ENCODE peak calls at places on chromosomes 4 and X, in four cellular contexts. One of them, this sample, is unnamed.

GRCh38 chrX:125202486-125203378 is 116.9 kb upstream of the TEX13C start:
- DNase-seq in GM12878: no peak
- DNase-seq in H1: peak
- DNase-seq in HepG2: no peak
- DNase-seq in this sample: no peak

GRCh38 chr4:90028460-90028859 is 98.7 kb upstream of the CCSER1 start:
- DNase-seq in HepG2: no peak
- DNase-seq in GM12878: no peak
- DNase-seq in H1: no peak
- DNase-seq in this sample: no peak

GRCh38 chr4:23613782-23614181 is 276.1 kb downstream of the PPARGC1A start:
- DNase-seq in HepG2: no peak
- DNase-seq in H1: no peak
- DNase-seq in GM12878: no peak
- DNase-seq in this sample: no peak

GRCh38 chr4:71261633-71262121 is 77.1 kb upstream of the SLC4A4 start:
- DNase-seq in GM12878: peak
- DNase-seq in H1: no peak
- DNase-seq in HepG2: no peak
- DNase-seq in this sample: no peak

GRCh38 chr4:8705161-8706145 is 112.9 kb downstream of the CPZ start:
- DNase-seq in HepG2: no peak
- DNase-seq in H1: peak
- DNase-seq in GM12878: no peak
- DNase-seq in this sample: peak

GRCh38 chrX:22686138-22686541 is 313.6 kb upstream of the DDX53 start:
- DNase-seq in HepG2: no peak
- DNase-seq in H1: no peak
- DNase-seq in GM12878: no peak
- DNase-seq in this sample: no peak

GRCh38 chr4:94877973-94878372 is 120.2 kb downstream of the BMPR1B start:
- DNase-seq in H1: no peak
- DNase-seq in HepG2: no peak
- DNase-seq in GM12878: no peak
- DNase-seq in this sample: no peak

GRCh38 chrX:44506688-44507087 is 36.0 kb downstream of the FUNDC1 start:
- DNase-seq in GM12878: no peak
- DNase-seq in HepG2: no peak
- DNase-seq in H1: no peak
- DNase-seq in this sample: peak

GRCh38 chr4:166421556-166422156 is 548.6 kb downstream of the TLL1 start:
- DNase-seq in GM12878: no peak
- DNase-seq in HepG2: no peak
- DNase-seq in H1: no peak
- DNase-seq in this sample: no peak

GRCh38 chr4:169268951-169269781 is 1.6 kb downstream of the SH3RF1 start:
- DNase-seq in H1: peak
- DNase-seq in HepG2: peak
- DNase-seq in GM12878: no peak
- DNase-seq in this sample: no peak

GRCh38 chrX:12891915-12892506 is 14.4 kb upstream of the TLR8 start:
- DNase-seq in HepG2: no peak
- DNase-seq in GM12878: peak
- DNase-seq in H1: no peak
- DNase-seq in this sample: no peak

GRCh38 chr4:7371122-7371941 is 63.4 kb downstream of the PSAPL1 start:
- DNase-seq in HepG2: no peak
- DNase-seq in GM12878: no peak
- DNase-seq in H1: no peak
- DNase-seq in this sample: no peak

GRCh38 chrX:48278958-48279357 is 23.8 kb downstream of the SSX1 start:
- DNase-seq in H1: no peak
- DNase-seq in HepG2: peak
- DNase-seq in GM12878: no peak
- DNase-seq in this sample: peak

GRCh38 chr4:109649872-109650271 is 53.4 kb downstream of the CASP6 start:
- DNase-seq in GM12878: peak
- DNase-seq in H1: no peak
- DNase-seq in HepG2: no peak
- DNase-seq in this sample: no peak

GRCh38 chrX:72409993-72410392 is 104.3 kb upstream of the CITED1 start:
- DNase-seq in H1: no peak
- DNase-seq in GM12878: no peak
- DNase-seq in HepG2: no peak
- DNase-seq in this sample: no peak

GRCh38 chr4:94451051-94451404 is 714 bp upstream of the PDLIM5 start:
- DNase-seq in HepG2: no peak
- DNase-seq in GM12878: no peak
- DNase-seq in H1: no peak
- DNase-seq in this sample: no peak

GRCh38 chr4:152408514-152409327 is 127.2 kb downstream of the FBXW7 start:
- DNase-seq in HepG2: peak
- DNase-seq in H1: no peak
- DNase-seq in GM12878: no peak
- DNase-seq in this sample: no peak

GRCh38 chrX:48958635-48959094 is 1.3 kb upstream of the OTUD5 start:
- DNase-seq in H1: peak
- DNase-seq in GM12878: no peak
- DNase-seq in HepG2: peak
- DNase-seq in this sample: no peak

GRCh38 chrX:99461223-99461622 is 948.9 kb downstream of the PCDH19 start:
- DNase-seq in HepG2: no peak
- DNase-seq in GM12878: no peak
- DNase-seq in H1: no peak
- DNase-seq in this sample: no peak

GRCh38 chr4:53205970-53206369 is 159.9 kb downstream of the SCFD2 start:
- DNase-seq in HepG2: no peak
- DNase-seq in GM12878: no peak
- DNase-seq in H1: no peak
- DNase-seq in this sample: no peak

GRCh38 chrX:18931972-18932371 is 51.9 kb downstream of the PHKA2 start:
- DNase-seq in GM12878: no peak
- DNase-seq in HepG2: peak
- DNase-seq in H1: no peak
- DNase-seq in this sample: peak

GRCh38 chr4:39048291-39048690 is 13.7 kb upstream of the KLHL5 start:
- DNase-seq in HepG2: no peak
- DNase-seq in H1: no peak
- DNase-seq in GM12878: no peak
- DNase-seq in this sample: no peak
- TF ChIP-seq YY1 in HepG2: no peak
- TF ChIP-seq YY1 in H1: no peak
- TF ChIP-seq YY1 in GM12878: no peak
- TF ChIP-seq YY1 in this sample: no peak

GRCh38 chr4:82499705-82500104 is 62.1 kb downstream of the TMEM150C start:
- DNase-seq in H1: no peak
- DNase-seq in GM12878: no peak
- DNase-seq in HepG2: no peak
- DNase-seq in this sample: no peak
- TF ChIP-seq ZNF274 in H1: no peak
- TF ChIP-seq ZNF274 in GM12878: no peak
- TF ChIP-seq ZNF274 in HepG2: no peak
- TF ChIP-seq ZNF274 in this sample: no peak

GRCh38 chrX:129540725-129541184 is 696 bp downstream of the OCRL start:
- DNase-seq in GM12878: no peak
- DNase-seq in H1: peak
- DNase-seq in HepG2: peak
- DNase-seq in this sample: no peak
- TF ChIP-seq SUZ12 in GM12878: no peak
- TF ChIP-seq SUZ12 in H1: no peak
- TF ChIP-seq SUZ12 in HepG2: no peak
- TF ChIP-seq SUZ12 in this sample: no peak

GRCh38 chr4:185396724-185397402 is at the start of gene ANKRD37:
- DNase-seq in HepG2: peak
- DNase-seq in GM12878: no peak
- DNase-seq in H1: peak
- DNase-seq in this sample: no peak
- TF ChIP-seq YY1 in HepG2: no peak
- TF ChIP-seq YY1 in GM12878: no peak
- TF ChIP-seq YY1 in H1: no peak
- TF ChIP-seq YY1 in this sample: no peak

DNA sequence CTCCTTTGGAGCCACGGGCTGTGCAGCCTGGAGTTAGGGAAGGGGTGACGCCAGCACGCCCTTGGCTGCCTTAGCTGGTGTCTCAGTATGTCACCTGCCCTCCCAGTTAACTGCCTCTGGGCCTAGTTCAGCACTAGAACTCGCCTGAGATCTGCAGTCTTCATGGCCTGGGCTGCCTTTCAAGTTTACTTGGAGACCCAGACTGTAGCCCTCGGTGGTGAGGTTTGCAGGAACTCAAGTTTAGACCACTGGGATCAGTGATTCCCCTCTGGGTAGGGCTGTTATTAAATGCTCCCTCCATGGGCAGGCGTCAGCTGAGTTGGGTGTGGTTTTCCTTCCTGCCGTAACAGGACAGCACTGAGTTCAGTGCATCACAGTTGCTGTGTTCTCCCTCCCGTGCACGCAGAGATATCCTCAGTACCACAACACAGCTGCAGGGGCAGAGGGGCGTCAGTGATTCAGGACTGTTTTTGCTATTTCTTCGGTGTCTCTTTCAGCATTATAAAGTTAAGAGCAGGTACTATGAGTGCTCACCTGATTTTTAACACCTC is 30.5 kb downstream of the PLAC8 start:
- DNase-seq in H1: no peak
- DNase-seq in HepG2: no peak
- DNase-seq in GM12878: no peak
- DNase-seq in this sample: no peak
- TF ChIP-seq ZNF274 in H1: no peak
- TF ChIP-seq ZNF274 in HepG2: no peak
- TF ChIP-seq ZNF274 in GM12878: no peak
- TF ChIP-seq ZNF274 in this sample: no peak

This sample was measured in NT2/D1.